ENCODE peak calls at places on chromosomes 3 and 15, in six cellular contexts. L, I, Q, W, X and E are unnamed samples.

GRCh38 chr3:72310028-72310987 is 525.4 kb upstream of the PROK2 start:
- DNase-seq in L (peak), I (peak), Q (no peak), W (peak), X (peak), E (peak)

GRCh38 chr15:100429116-100429728 is 87.4 kb upstream of the ADAMTS17 start:
- DNase-seq in L (no peak), I (no peak), Q (no peak), W (peak), X (no peak), E (no peak)

GRCh38 chr3:41169038-41169437 is 30.3 kb upstream of the CTNNB1 start:
- DNase-seq in L (no peak), I (peak), Q (no peak), W (no peak), X (no peak), E (no peak)

GRCh38 chr3:77906102-77906709 is 866.3 kb downstream of the ROBO2 start:
- DNase-seq in L (peak), I (peak), Q (no peak), W (no peak), X (no peak), E (peak)

GRCh38 chr15:76996526-76997401 is 1.8 kb downstream of the PSTPIP1 start:
- DNase-seq in L (peak), I (no peak), Q (peak), W (peak), X (no peak), E (no peak)

GRCh38 chr15:78434134-78434533 is 3.9 kb upstream of the IREB2 start:
- DNase-seq in L (no peak), I (no peak), Q (no peak), W (no peak), X (no peak), E (no peak)

GRCh38 chr3:183129243-183129642 is 29.9 kb upstream of the MCCC1 start:
- DNase-seq in L (no peak), I (no peak), Q (no peak), W (no peak), X (no peak), E (no peak)

GRCh38 chr3:105970283-105970682 is 101.5 kb upstream of the CBLB start:
- DNase-seq in L (peak), I (no peak), Q (no peak), W (peak), X (peak), E (peak)

GRCh38 chr3:188061133-188061532 is 92.8 kb upstream of the LPP start:
- DNase-seq in L (peak), I (peak), Q (no peak), W (no peak), X (peak), E (no peak)

GRCh38 chr15:91515188-91515754 is 338.2 kb upstream of the SLCO3A1 start:
- DNase-seq in L (peak), I (peak), Q (no peak), W (no peak), X (no peak), E (peak)

GRCh38 chr3:73674280-73674679 is 49.5 kb upstream of the PDZRN3 start:
- DNase-seq in L (no peak), I (peak), Q (no peak), W (no peak), X (no peak), E (peak)

GRCh38 chr3:42546691-42547213 is 35.0 kb downstream of the SEC22C start:
- DNase-seq in L (no peak), I (no peak), Q (no peak), W (no peak), X (no peak), E (no peak)

GRCh38 chr15:66850078-66850991 is 148.3 kb downstream of the SMAD6 start:
- DNase-seq in L (no peak), I (no peak), Q (no peak), W (no peak), X (no peak), E (no peak)
- H3K4me3 ChIP-seq in L (no peak), I (no peak), Q (no peak), W (no peak), X (no peak), E (no peak)

GRCh38 chr15:29102911-29103824 is 166.5 kb downstream of the NSMCE3 start:
- DNase-seq in L (no peak), I (no peak), Q (no peak), W (peak), X (no peak), E (no peak)

GRCh38 chr15:29105151-29105785 is 164.4 kb downstream of the NSMCE3 start:
- DNase-seq in L (no peak), I (no peak), Q (no peak), W (peak), X (no peak), E (no peak)

GRCh38 chr15:29104566-29104880 is 165.1 kb downstream of the NSMCE3 start:
- DNase-seq in L (no peak), I (no peak), Q (no peak), W (no peak), X (no peak), E (no peak)

GRCh38 chr15:29106116-29106515 is 163.5 kb downstream of the NSMCE3 start:
- DNase-seq in L (no peak), I (no peak), Q (no peak), W (peak), X (no peak), E (no peak)

DNA sequence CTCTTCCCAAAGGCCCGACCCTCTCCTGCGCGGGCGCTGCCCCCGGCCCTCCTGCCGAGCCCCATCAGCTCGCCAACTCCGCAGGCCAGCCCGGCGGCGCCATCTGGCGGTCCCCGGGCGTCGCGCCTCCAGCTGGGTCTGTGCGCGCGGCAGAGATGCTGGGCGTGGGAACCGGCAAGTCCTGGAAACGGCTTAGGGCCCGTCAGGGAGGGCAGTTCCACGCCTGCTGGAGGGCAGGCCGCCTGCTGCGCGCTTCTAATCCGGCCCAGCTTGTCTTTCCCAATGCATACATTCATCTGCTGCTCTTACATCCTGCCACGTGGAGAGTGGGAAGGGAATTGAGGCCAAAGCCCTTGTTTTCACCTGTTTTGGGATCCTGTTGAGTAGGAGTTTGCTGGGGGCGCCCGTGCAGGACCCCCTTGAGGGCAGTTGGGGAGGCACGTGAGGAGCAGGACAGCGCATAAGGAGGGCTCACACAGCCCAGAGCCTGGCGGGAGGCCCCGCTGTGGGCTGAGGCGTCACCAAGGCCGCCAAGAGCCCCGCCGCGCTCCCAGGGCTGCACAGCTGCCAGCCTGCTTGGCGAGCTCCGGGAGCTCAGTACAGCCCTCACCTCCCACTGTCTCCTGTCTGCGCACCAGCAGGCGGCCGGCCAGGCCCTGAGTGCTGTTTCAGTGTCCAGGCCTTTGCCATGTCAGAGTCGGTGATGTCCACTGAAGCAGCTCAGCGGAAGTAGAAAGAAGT is 165.6 kb downstream of the NSMCE3 start:
- DNase-seq in L (peak), I (peak), Q (peak), W (peak), X (peak), E (peak)
- H3K4me3 ChIP-seq in L (no peak), I (peak), Q (no peak), W (no peak), X (peak), E (peak)

DNA sequence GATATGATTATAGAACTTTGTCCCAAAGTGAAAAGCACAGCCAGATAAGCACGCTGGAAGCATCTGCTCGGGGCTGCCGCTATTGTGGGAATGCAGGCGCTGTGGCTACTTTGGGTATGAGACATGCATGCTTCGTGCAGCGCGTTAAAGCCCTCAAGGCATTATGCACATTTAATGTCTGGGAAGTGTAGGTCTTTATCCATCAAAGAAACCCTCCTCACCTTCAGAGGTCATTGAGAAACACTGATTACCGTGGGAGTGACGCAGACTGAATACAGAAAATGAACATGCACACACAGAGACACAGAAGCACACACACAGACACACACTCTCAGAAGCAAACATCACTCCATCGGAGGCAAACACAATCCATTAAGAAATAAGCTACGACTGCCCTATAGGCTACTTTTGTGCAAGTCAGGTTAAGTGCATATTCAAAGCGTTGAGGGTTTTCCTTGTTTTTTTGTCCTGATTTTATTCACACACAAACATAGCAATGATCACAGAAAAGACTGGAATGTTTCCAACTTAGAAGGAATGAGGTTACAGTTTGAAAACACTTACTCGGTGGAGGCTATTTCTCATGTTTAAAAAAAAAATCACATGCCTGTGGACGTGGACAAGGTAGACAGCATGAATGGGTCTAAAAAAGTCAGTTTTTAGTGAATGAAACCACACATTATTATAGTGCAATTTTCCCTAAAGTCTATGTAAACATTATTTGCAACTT is 68.5 kb downstream of the PLCH1 start:
- DNase-seq in L (peak), I (peak), Q (no peak), W (no peak), X (peak), E (no peak)
- H3K4me3 ChIP-seq in L (peak), I (peak), Q (no peak), W (no peak), X (peak), E (no peak)

DNA sequence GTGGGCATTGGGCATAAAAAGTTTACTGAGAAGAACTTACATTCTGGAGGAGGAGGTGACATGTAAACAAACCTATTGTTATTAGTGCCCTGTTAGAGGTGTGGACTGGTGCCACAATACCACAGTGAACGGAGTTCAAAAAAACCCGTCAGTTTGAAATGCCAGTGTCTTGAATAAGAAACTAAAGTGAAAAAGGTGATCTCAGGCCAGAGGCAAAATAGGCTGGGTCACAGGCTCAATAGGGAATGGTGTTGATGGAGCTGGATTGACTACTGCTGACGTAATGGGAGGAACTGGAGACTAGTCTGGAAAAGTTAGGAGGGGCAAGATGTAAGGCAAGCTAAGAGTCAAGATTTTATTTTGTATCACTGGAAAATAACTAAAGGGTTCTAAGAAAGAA is 1.6 kb upstream of the DCBLD2 start:
- DNase-seq in L (peak), I (no peak), Q (no peak), W (no peak), X (no peak), E (no peak)
- H3K4me3 ChIP-seq in L (peak), I (no peak), Q (no peak), W (no peak), X (no peak), E (no peak)

DNA sequence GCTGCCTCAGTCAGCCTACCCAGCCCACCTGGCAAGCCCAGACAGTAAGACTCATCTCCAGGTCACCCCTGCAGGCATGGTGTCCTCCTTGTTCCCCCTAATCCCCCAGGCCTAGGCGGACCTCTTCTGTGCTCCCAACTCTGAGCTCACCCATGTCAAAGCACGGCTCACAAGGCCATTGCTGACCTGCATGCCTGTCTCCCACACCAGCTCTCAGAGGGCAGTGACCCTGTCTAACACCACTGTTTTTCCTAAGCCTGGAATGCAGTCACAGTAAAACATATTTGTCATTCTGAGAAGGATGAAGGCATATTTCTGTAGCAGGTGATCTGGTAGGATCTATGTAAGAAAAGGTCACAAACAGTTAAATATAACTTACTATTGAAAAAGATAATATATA is 110.3 kb upstream of the HACD2 start:
- DNase-seq in L (no peak), I (no peak), Q (no peak), W (no peak), X (no peak), E (no peak)
- H3K4me3 ChIP-seq in L (no peak), I (no peak), Q (no peak), W (no peak), X (no peak), E (no peak)

GRCh38 chr15:38238311-38238710 is 14.3 kb upstream of the SPRED1 start:
- DNase-seq in L (no peak), I (no peak), Q (no peak), W (no peak), X (no peak), E (no peak)
- H3K4me3 ChIP-seq in L (no peak), I (no peak), Q (no peak), W (no peak), X (no peak), E (no peak)

DNA sequence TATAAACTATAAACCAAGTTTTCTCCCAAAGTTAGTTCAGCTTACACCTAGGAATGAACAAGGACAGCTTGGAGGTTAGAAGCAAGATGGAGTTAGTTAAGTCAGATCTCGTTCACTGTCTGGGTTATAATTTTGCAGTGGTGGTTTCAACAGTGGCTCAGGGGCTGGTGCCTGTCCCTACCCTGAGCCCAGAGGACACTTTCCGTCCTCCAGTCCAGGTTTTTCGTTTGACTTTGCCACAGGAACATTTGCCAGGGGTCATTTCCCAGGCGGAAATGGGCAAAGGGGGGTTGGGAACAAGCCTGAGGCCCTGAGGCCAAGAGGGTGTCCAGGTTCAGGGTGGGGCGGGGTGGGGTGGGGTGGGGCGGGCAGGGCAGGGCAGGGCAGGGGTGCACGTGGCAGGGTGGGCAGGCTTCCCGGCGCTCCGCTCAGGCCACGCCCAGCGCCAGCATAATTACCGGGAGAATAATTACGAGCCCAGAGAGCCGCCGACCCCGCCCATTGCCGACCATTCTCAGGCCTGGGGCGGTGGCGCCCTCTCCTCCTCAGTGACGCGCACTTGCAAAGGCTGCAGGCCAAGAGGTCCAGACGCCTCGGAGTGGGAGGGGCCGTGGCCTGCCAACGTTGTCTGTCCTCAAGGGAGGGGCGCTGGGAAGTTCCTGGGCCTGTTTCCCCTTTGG is 70.4 kb downstream of the KLF13 start:
- DNase-seq in L (peak), I (peak), Q (no peak), W (peak), X (peak), E (peak)
- H3K4me3 ChIP-seq in L (peak), I (peak), Q (no peak), W (no peak), X (no peak), E (no peak)

GRCh38 chr3:152196782-152197181 is 71.9 kb upstream of the MBNL1 start:
- DNase-seq in L (no peak), I (no peak), Q (no peak), W (no peak), X (no peak), E (no peak)
- H3K4me3 ChIP-seq in L (no peak), I (no peak), Q (peak), W (no peak), X (no peak), E (no peak)